ENCODE peak calls at places on chromosomes 11 and 22, in ten cellular contexts. L is mucosa of descending colon; P is suprapubic skin; S is H9; T is CD8-positive, alpha-beta T cell; V is right lobe of liver; F is psoas muscle; K is heart left ventricle; G is pancreas; J is right atrium auricular region. R is an unnamed sample. For H3K9me3, the result is how much of the 10 kb centered on the place peaks cover.

GRCh38 chr11:134170909-134171281 is 52.9 kb downstream of the NCAPD3 start:
- DNase-seq in L (no peak), P (no peak), S (no peak), T (no peak), V (no peak), F (no peak), K (no peak), G (no peak), J (no peak), R (no peak)

GRCh38 chr11:14854057-14854456 is 38.0 kb downstream of the CYP2R1 start:
- DNase-seq in L (no peak), P (no peak), S (no peak), T (no peak), V (no peak), F (no peak), K (no peak), G (no peak), J (no peak), R (no peak)

GRCh38 chr11:72758690-72759389 is 6.6 kb upstream of the ARAP1 start:
- DNase-seq in L (peak), P (no peak), S (no peak), T (no peak), V (no peak), F (peak), K (peak), G (peak), J (no peak), R (no peak)

GRCh38 chr11:70481625-70482528 is 83.5 kb downstream of the CTTN start:
- DNase-seq in L (peak), P (no peak), S (no peak), T (no peak), V (peak), F (peak), K (peak), G (no peak), J (no peak), R (no peak)

GRCh38 chr11:75673977-75674582 is 5.2 kb upstream of the MAP6 start:
- DNase-seq in L (no peak), P (no peak), S (no peak), T (no peak), V (no peak), F (no peak), K (no peak), G (no peak), J (no peak), R (no peak)

GRCh38 chr22:38618682-38619081 is 37.5 kb downstream of the FAM227A start:
- DNase-seq in L (no peak), P (no peak), S (no peak), T (no peak), V (no peak), F (no peak), K (no peak), G (no peak), J (no peak), R (no peak)

GRCh38 chr22:50513175-50513574 is 5.2 kb downstream of the NCAPH2 start:
- DNase-seq in L (no peak), P (no peak), S (no peak), T (no peak), V (no peak), F (no peak), K (no peak), G (no peak), J (no peak), R (no peak)

GRCh38 chr11:17798716-17799115 is 64.1 kb downstream of the KCNC1 start:
- DNase-seq in L (no peak), P (no peak), S (no peak), T (no peak), V (no peak), F (peak), K (peak), G (no peak), J (no peak), R (no peak)

GRCh38 chr11:32902089-32902665 is 9.6 kb downstream of the QSER1 start:
- DNase-seq in L (no peak), P (no peak), S (no peak), T (no peak), V (no peak), F (no peak), K (no peak), G (no peak), J (no peak), R (no peak)

GRCh38 chr22:45718391-45718790 is 46.8 kb downstream of the ATXN10 start:
- DNase-seq in L (no peak), P (no peak), S (no peak), T (no peak), V (no peak), F (no peak), K (no peak), G (no peak), J (no peak), R (no peak)

GRCh38 chr11:16099501-16099900 is 256.8 kb downstream of the SOX6 start:
- DNase-seq in L (peak), P (no peak), S (no peak), T (no peak), V (no peak), F (no peak), K (no peak), G (no peak), J (no peak), R (no peak)

GRCh38 chr11:47051217-47051616 is 114.7 kb downstream of the CSTPP1 start:
- DNase-seq in L (no peak), P (no peak), S (no peak), T (no peak), V (no peak), F (no peak), K (peak), G (no peak), J (no peak), R (no peak)

GRCh38 chr11:44213148-44213547 is 96.8 kb downstream of the ALX4 start:
- DNase-seq in L (no peak), P (no peak), S (no peak), T (no peak), V (no peak), F (no peak), K (no peak), G (no peak), J (no peak), R (no peak)
- H3K9me3 ChIP-seq in L (under half), P (under half), S (under half), T (under half), V (under half), F (under half), K (under half), G (under half), J (under half), R (under half)

GRCh38 chr11:128948583-128948982 is 5.9 kb upstream of the TP53AIP1 start:
- DNase-seq in L (no peak), P (no peak), S (peak), T (no peak), V (no peak), F (no peak), K (no peak), G (no peak), J (no peak), R (no peak)
- TF ChIP-seq CTCF in L (no peak), P (no peak), S (peak), T (no peak), V (no peak), F (no peak), K (peak), G (no peak), J (peak), R (no peak)

GRCh38 chr22:47813661-47814060 is 1051.2 kb downstream of the TBC1D22A start:
- DNase-seq in L (no peak), P (no peak), S (no peak), T (no peak), V (no peak), F (no peak), K (no peak), G (no peak), J (peak), R (no peak)
- H3K9me3 ChIP-seq in L (under half), P (under half), S (under half), T (under half), V (under half), F (under half), K (under half), G (under half), J (under half), R (under half)

DNA sequence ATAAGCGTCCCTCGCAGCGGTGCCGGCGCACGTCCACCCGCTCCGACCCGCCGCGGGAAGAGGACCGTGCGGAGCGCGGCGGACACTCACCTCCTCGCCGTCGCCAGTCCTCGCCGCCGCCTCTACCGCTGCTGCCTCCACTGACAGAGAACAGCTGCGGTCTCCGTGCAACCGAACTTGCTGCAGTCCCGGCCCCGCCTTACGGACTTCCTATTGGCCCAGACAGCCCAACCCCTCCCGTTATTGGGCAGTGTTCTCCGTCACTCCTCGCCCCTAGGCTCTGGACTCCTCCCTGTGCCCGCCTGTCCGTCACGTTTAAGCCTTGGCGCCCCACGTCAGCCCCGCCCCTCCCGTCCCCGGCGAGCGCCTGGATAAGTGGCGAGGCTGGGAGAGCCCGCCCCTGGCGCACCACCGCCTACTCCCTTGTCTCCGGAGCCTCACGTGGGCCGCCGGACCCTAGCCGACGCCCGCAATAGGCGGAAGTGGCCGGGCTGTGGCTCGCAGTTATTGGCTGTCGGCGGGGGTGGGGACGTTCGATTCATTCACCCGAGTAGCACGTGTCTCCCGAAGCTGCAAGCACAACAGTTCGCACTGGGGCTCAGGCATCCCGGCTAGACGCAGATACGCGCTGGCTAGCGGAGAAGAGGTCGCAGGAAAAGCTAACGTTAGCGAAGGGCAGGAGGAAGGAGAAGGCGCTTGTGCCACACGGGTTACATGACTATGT is at the start of gene PC:
- DNase-seq in L (peak), P (peak), S (peak), T (peak), V (peak), F (peak), K (peak), G (peak), J (peak), R (peak)
- TF ChIP-seq CTCF in L (no peak), P (no peak), S (no peak), T (no peak), V (no peak), F (no peak), K (no peak), G (no peak), J (no peak), R (no peak)

R was measured in esophagus muscularis mucosa.